ENCODE peak calls at places on chromosomes 3 and 15, in five cellular contexts. T is activated B cell treated with CpG ODN at 0.5 μM for 24 hours, N is hippocampal formation, G is body of pancreas, D is progenitor cell of endocrine pancreas. U is an unnamed sample.

GRCh38 chr15:63332367-63333078 is 49.1 kb downstream of the CA12 start:
- DNase-seq in G (no peak), D (no peak), N (no peak), T (no peak), U (peak)

GRCh38 chr3:43071313-43071893 is 34.5 kb downstream of the POMGNT2 start:
- DNase-seq in N (no peak), D (no peak), T (no peak), G (no peak), U (no peak)

GRCh38 chr15:79028411-79028964 is 62.1 kb downstream of the RASGRF1 start:
- DNase-seq in D (peak), N (no peak), G (no peak), T (no peak), U (peak)

GRCh38 chr3:43638594-43639447 is 17.0 kb upstream of the ANO10 start:
- DNase-seq in D (no peak), G (peak), N (no peak), T (no peak), U (peak)

GRCh38 chr3:33317963-33318708 is 40.9 kb downstream of the FBXL2 start:
- DNase-seq in T (no peak), N (no peak), G (no peak), D (no peak), U (no peak)

GRCh38 chr3:172658344-172659245 is 52.3 kb downstream of the NCEH1 start:
- DNase-seq in D (no peak), N (no peak), T (no peak), G (peak), U (peak)

GRCh38 chr3:167106456-167106855 is 273.6 kb downstream of the ZBBX start:
- DNase-seq in T (no peak), G (no peak), D (no peak), N (no peak), U (no peak)

GRCh38 chr3:186360779-186361178 is 1.3 kb downstream of the DGKG start:
- DNase-seq in G (no peak), D (no peak), N (no peak), T (no peak), U (no peak)

GRCh38 chr3:171979081-171979480 is 60.3 kb upstream of the FNDC3B start:
- DNase-seq in D (no peak), T (no peak), N (no peak), G (no peak), U (no peak)

GRCh38 chr3:137695351-137695750 is 68.8 kb upstream of the SOX14 start:
- DNase-seq in N (no peak), T (no peak), G (no peak), D (no peak), U (no peak)

GRCh38 chr3:29747991-29748390 is 467.1 kb downstream of the RBMS3 start:
- DNase-seq in G (no peak), N (no peak), D (no peak), T (no peak), U (no peak)

GRCh38 chr3:17045705-17046104 is 160.9 kb downstream of the PLCL2 start:
- DNase-seq in T (no peak), D (no peak), G (no peak), N (no peak), U (no peak)

GRCh38 chr15:90141646-90142045 is 39.4 kb upstream of the IDH2 start:
- DNase-seq in D (no peak), T (no peak), G (no peak), N (no peak), U (peak)

GRCh38 chr3:52498134-52499054 is 3.3 kb downstream of the STAB1 start:
- DNase-seq in G (no peak), T (no peak), N (peak), D (no peak), U (no peak)

GRCh38 chr3:24829632-24830229 is 335.1 kb upstream of the THRB start:
- DNase-seq in D (peak), N (no peak), G (peak), T (no peak), U (no peak)

GRCh38 chr15:96171271-96171739 is 159.2 kb upstream of the NR2F2 start:
- DNase-seq in T (no peak), G (peak), D (no peak), N (no peak), U (peak)

GRCh38 chr15:39914977-39915376 is 5.1 kb downstream of the GPR176 start:
- DNase-seq in G (no peak), N (no peak), D (no peak), T (no peak), U (no peak)

GRCh38 chr15:92707880-92708551 is 52.4 kb upstream of the FAM174B start:
- DNase-seq in T (no peak), N (no peak), D (no peak), G (no peak), U (no peak)

GRCh38 chr3:8987673-8988655 is 24.7 kb upstream of the RAD18 start:
- DNase-seq in D (peak), T (no peak), G (peak), N (peak), U (peak)

GRCh38 chr3:134407247-134407640 is 33.0 kb upstream of the AMOTL2 start:
- DNase-seq in D (no peak), T (no peak), G (no peak), N (peak), U (no peak)

GRCh38 chr15:31277335-31278055 is 49.1 kb upstream of the KLF13 start:
- DNase-seq in N (no peak), T (no peak), G (no peak), D (no peak), U (no peak)

GRCh38 chr15:72302955-72303354 is 17.0 kb downstream of the CELF6 start:
- DNase-seq in D (no peak), N (no peak), T (no peak), G (no peak), U (no peak)

GRCh38 chr15:63030101-63030528 is 12.4 kb upstream of the TPM1 start:
- DNase-seq in T (no peak), D (no peak), G (no peak), N (no peak), U (no peak)

GRCh38 chr3:71694358-71694999 is 30.7 kb downstream of the EIF4E3 start:
- DNase-seq in T (no peak), N (no peak), D (no peak), G (no peak), U (no peak)

GRCh38 chr3:47367631-47368030 is 13.2 kb upstream of the PTPN23 start:
- DNase-seq in N (no peak), D (no peak), T (no peak), G (no peak), U (no peak)

GRCh38 chr15:85479071-85479647 is 98.8 kb downstream of the AKAP13 start:
- DNase-seq in T (no peak), G (no peak), D (no peak), N (no peak), U (peak)

GRCh38 chr15:98395974-98396627 is 252.2 kb upstream of the IGF1R start:
- DNase-seq in N (no peak), D (no peak), T (no peak), G (no peak), U (no peak)

GRCh38 chr3:46440531-46441294 is 24.0 kb downstream of the LTF start:
- DNase-seq in T (no peak), N (no peak), G (no peak), D (no peak), U (no peak)

GRCh38 chr3:173199568-173199967 is 58.5 kb upstream of the SPATA16 start:
- DNase-seq in G (no peak), N (no peak), D (no peak), T (no peak), U (no peak)

GRCh38 chr3:197029511-197030167 is at the start of gene MELTF:
- DNase-seq in G (peak), N (no peak), D (peak), T (peak), U (no peak)

GRCh38 chr3:7508821-7509220 is 647.9 kb downstream of the GRM7 start:
- DNase-seq in D (no peak), G (no peak), T (no peak), N (no peak), U (no peak)

GRCh38 chr15:19987389-19988048 is 554.1 kb downstream of the GOLGA6L6 start:
- DNase-seq in G (no peak), T (no peak), N (no peak), D (no peak), U (no peak)